ENCODE peak calls at places on chromosomes 2 and 18, in four cellular contexts. D is upper lobe of left lung, G is psoas muscle, R is heart left ventricle. O is an unnamed sample.

GRCh38 chr2:120347387-120348010 is 1.6 kb downstream of the INHBB start:
- DNase-seq in D (no peak), G (peak; percentile 59), R (peak; percentile 52), O (no peak)

GRCh38 chr18:58095655-58096054 is 51.6 kb downstream of the NEDD4L start:
- DNase-seq in D (peak; percentile 63), G (no peak), R (no peak), O (no peak)

GRCh38 chr2:218275368-218276072 is 5.2 kb downstream of the PNKD start:
- DNase-seq in D (no peak), G (no peak), R (no peak), O (peak; percentile 26)

GRCh38 chr2:128299628-128300027 is 19.0 kb downstream of the HS6ST1 start:
- DNase-seq in G (peak; percentile 40), D (no peak), R (peak; percentile 33), O (no peak)

GRCh38 chr2:197480165-197481036 is 19.2 kb downstream of the HSPD1 start:
- DNase-seq in R (no peak), D (no peak), G (no peak), O (no peak)

GRCh38 chr2:14743883-14744282 is 111.4 kb downstream of the LRATD1 start:
- DNase-seq in D (no peak), R (no peak), G (no peak), O (no peak)

GRCh38 chr18:25109484-25109883 is 242.5 kb downstream of the ZNF521 start:
- DNase-seq in R (no peak), G (no peak), D (no peak), O (no peak)

GRCh38 chr18:3706279-3707097 is 256.5 kb downstream of the TGIF1 start:
- DNase-seq in G (no peak), D (peak; percentile 39), R (no peak), O (no peak)

GRCh38 chr2:33412920-33413319 is 63.5 kb upstream of the RASGRP3 start:
- DNase-seq in D (no peak), G (no peak), R (no peak), O (peak; percentile 11)

GRCh38 chr2:223008936-223009335 is 43.1 kb upstream of the KCNE4 start:
- DNase-seq in G (no peak), D (no peak), R (no peak), O (no peak)

GRCh38 chr2:128584296-128584900 is 265.7 kb upstream of the HS6ST1 start:
- DNase-seq in G (no peak), R (no peak), D (no peak), O (no peak)

GRCh38 chr18:26854292-26854881 is 11.1 kb downstream of the AQP4 start:
- DNase-seq in G (no peak), R (no peak), D (no peak), O (no peak)

GRCh38 chr2:207770602-207771404 is 1.1 kb upstream of the FZD5 start:
- DNase-seq in R (no peak), D (peak; percentile 31), G (peak; percentile 54), O (peak; percentile 61)

GRCh38 chr18:45086777-45087176 is 406.1 kb downstream of the SETBP1 start:
- DNase-seq in D (no peak), G (no peak), R (no peak), O (no peak)

GRCh38 chr2:138010890-138011289 is 46.6 kb downstream of the HNMT start:
- DNase-seq in R (no peak), G (no peak), D (no peak), O (no peak)

GRCh38 chr2:134372611-134373131 is 118.8 kb downstream of the MGAT5 start:
- DNase-seq in D (no peak), G (peak; percentile 52), R (no peak), O (no peak)

GRCh38 chr2:56587456-56587855 is 403.7 kb downstream of the CCDC85A start:
- DNase-seq in G (no peak), R (no peak), D (no peak), O (no peak)

GRCh38 chr18:36201765-36202164 is 14.5 kb downstream of the MOCOS start:
- DNase-seq in D (no peak), G (no peak), R (no peak), O (no peak)

GRCh38 chr2:42949125-42949524 is 156.7 kb upstream of the HAAO start:
- DNase-seq in D (no peak), G (peak; percentile 19), R (peak; percentile 13), O (no peak)

GRCh38 chr18:61964616-61965015 is 71.8 kb upstream of the RNF152 start:
- DNase-seq in D (no peak), G (no peak), R (no peak), O (no peak)

GRCh38 chr2:239544141-239544800 is 143.5 kb upstream of the HDAC4 start:
- DNase-seq in G (no peak), R (no peak), D (no peak), O (no peak)

GRCh38 chr18:63637703-63638102 is 6.4 kb downstream of the SERPINB4 start:
- DNase-seq in G (no peak), R (no peak), D (no peak), O (no peak)

GRCh38 chr2:223654384-223654915 is 52.3 kb upstream of the SCG2 start:
- DNase-seq in D (no peak), R (no peak), G (no peak), O (no peak)

GRCh38 chr2:238920053-238920452 is 72.2 kb downstream of the TWIST2 start:
- DNase-seq in G (no peak), D (peak; percentile 3), R (no peak), O (no peak)

GRCh38 chr2:85248741-85249524 is 78.9 kb downstream of the TGOLN2 start:
- DNase-seq in D (peak; percentile 47), G (peak; percentile 64), R (no peak), O (no peak)

GRCh38 chr2:156537147-156537546 is 101.0 kb downstream of the GPD2 start:
- DNase-seq in R (no peak), G (no peak), D (no peak), O (no peak)

GRCh38 chr2:197668296-197668695 is 7.1 kb downstream of the RFTN2 start:
- DNase-seq in G (no peak), D (no peak), R (no peak), O (no peak)

GRCh38 chr2:235546151-235546435 is 52.2 kb downstream of the AGAP1 start:
- DNase-seq in R (no peak), G (no peak), D (no peak), O (peak; percentile 19)

GRCh38 chr18:58484989-58485962 is 143.6 kb downstream of the ALPK2 start:
- DNase-seq in R (no peak), G (no peak), D (no peak), O (peak; percentile 57)

GRCh38 chr2:109216332-109216731 is 87.3 kb downstream of the SH3RF3 start:
- DNase-seq in R (no peak), D (peak; percentile 51), G (no peak), O (peak; percentile 47)

GRCh38 chr2:234682492-234683228 is 185.8 kb upstream of the ARL4C start:
- DNase-seq in D (no peak), R (no peak), G (no peak), O (no peak)

GRCh38 chr2:213251618-213252017 is 32.6 kb upstream of the SPAG16 start:
- DNase-seq in G (no peak), D (no peak), R (no peak), O (no peak)

GRCh38 chr2:220192994-220193753 is 565.7 kb downstream of the SLC4A3 start:
- DNase-seq in G (no peak), D (no peak), R (no peak), O (no peak)

GRCh38 chr2:106189764-106190468 is 4.2 kb downstream of the UXS1 start:
- DNase-seq in D (no peak), G (no peak), R (no peak), O (no peak)

GRCh38 chr2:3147641-3148530 is 229.7 kb downstream of the EIPR1 start:
- DNase-seq in R (no peak), G (no peak), D (no peak), O (no peak)

GRCh38 chr2:33620-34019 is 12.7 kb downstream of the FAM110C start:
- DNase-seq in D (peak; percentile 67), G (no peak), R (no peak), O (peak; percentile 75)

GRCh38 chr2:16200791-16201190 is 260.4 kb downstream of the MYCN start:
- DNase-seq in G (no peak), D (no peak), R (no peak), O (no peak)

DNA sequence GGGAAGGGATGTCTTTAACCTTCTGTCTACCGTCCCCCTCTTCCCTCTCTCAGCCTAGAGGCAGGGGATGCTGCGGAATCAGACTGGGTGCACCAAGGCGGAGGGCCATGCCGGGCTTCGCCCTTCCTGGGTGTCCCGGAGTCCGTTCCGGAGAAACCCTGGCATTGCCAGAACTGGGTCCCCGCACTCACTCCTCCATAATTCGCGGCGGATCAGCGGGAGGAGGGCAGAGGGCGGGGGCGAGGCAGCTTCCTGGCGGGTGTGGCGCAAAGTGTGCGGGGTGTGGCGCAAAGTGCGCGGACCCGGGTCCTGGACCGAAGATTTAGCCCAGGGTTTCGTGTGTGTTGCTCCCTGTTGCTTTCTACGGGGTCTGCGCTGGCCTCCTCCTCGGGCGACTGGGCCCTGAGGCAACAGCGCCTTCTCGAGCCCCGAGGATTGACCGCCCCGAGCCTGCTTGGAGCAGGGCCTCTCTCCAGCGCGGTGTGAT is 12.4 kb upstream of the SKOR2 start:
- DNase-seq in G (no peak), D (no peak), R (no peak), O (no peak)
- H3K4me3 ChIP-seq in G (peak overlapping the region; percentile 54), D (no peak overlapping the region), R (no peak overlapping the region), O (no peak overlapping the region)

DNA sequence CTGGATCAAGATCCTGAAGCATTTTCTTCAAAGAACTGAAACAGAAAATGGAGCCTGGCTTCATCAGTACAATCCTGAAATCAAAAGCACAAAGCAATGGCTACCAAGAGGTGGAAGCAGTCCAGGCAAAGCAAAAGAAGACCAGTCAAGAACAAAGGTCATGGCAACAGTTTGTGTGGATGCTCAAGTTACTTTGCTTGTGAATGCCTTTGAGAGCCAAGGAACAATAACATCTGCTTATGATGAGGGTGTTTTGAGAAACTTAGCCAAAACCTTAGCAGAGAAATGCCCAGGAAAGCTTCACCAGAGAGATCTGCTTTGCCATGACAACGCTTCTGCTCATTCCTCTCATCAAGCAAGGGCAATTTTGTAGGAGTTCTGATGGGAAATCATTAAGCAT is 723.1 kb downstream of the TMEM182 start:
- DNase-seq in D (no peak), G (no peak), R (no peak), O (no peak)
- TF ChIP-seq CTCF in D (no peak), G (no peak), R (no peak), O (no peak)

DNA sequence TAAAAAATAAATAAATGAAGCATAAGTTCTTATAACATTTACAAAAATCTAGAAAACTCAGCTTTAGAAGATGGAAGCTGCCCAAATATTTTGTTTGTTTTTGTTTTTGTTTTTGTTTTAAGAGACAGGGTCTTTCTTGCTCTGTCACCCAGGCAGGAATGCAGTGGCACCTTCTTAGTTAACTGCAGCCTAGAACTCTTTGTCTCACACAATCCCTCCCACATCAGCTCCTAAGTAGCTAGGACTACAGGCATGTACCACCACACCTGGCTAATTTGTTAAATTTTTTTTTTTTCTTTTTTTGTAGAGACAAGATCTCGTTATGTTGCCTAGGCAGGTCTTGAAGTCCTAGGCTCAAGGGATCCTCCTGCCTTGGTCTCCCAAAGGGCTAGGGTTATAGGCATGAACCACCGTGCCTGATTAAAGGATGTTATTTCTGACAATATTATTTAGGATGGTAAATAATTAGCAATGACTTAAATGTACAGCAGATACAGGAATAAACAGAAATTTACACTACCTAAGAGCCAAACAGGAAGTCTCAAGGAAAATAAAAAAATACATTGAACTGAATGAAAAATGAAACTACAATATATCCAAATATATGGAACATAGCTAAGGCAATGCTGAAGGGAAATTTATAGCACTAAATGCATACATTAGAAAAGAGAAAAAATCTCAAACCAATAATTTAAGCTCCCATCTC is 17.2 kb downstream of the SESTD1 start:
- DNase-seq in D (no peak), R (no peak), G (no peak), O (no peak)
- H3K4me1 ChIP-seq in D (peaks cover 6% of the 10 kb centered on the region), R (no peaks in the 10 kb centered on the region), G (peaks cover 8% of the 10 kb centered on the region), O (no peaks in the 10 kb centered on the region)

GRCh38 chr2:8506771-8507170 is 175.1 kb upstream of the ID2 start:
- DNase-seq in G (no peak), D (no peak), R (no peak), O (no peak)
- H3K4me3 ChIP-seq in G (no peak overlapping the region), D (no peak overlapping the region), R (no peak overlapping the region), O (no peak overlapping the region)

GRCh38 chr2:20916604-20917286 is 93.8 kb upstream of the LDAH start:
- DNase-seq in G (no peak), D (no peak), R (no peak), O (no peak)
- TF ChIP-seq CTCF in G (no peak), D (no peak), R (no peak), O (no peak)

O was measured in mucosa of descending colon.